ENCODE peak calls at places on chromosomes 1 and 21, in four cellular contexts. One of them, this sample, is unnamed.

GRCh38 chr1:184513966-184514365 is 127.1 kb downstream of the C1orf21 start:
- DNase-seq in activated CD8-positive, alpha-beta T cell treated with anti-CD3 and anti-CD28 coated beads for 36 hours: no peak
- DNase-seq in IMR-90: peak
- DNase-seq in neural progenitor cell: no peak
- DNase-seq in this sample: no peak

GRCh38 chr1:107867422-107867821 is 97.6 kb downstream of the VAV3 start:
- DNase-seq in activated CD8-positive, alpha-beta T cell treated with anti-CD3 and anti-CD28 coated beads for 36 hours: no peak
- DNase-seq in IMR-90: no peak
- DNase-seq in neural progenitor cell: peak
- DNase-seq in this sample: no peak

GRCh38 chr1:245247791-245248789 is 93.3 kb downstream of the KIF26B start:
- DNase-seq in activated CD8-positive, alpha-beta T cell treated with anti-CD3 and anti-CD28 coated beads for 36 hours: no peak
- DNase-seq in IMR-90: no peak
- DNase-seq in neural progenitor cell: no peak
- DNase-seq in this sample: no peak

GRCh38 chr1:18944810-18945209 is 11.7 kb downstream of the IFFO2 start:
- DNase-seq in activated CD8-positive, alpha-beta T cell treated with anti-CD3 and anti-CD28 coated beads for 36 hours: no peak
- DNase-seq in IMR-90: no peak
- DNase-seq in neural progenitor cell: no peak
- DNase-seq in this sample: no peak

GRCh38 chr21:43619856-43620255 is 39.4 kb downstream of the HSF2BP start:
- DNase-seq in activated CD8-positive, alpha-beta T cell treated with anti-CD3 and anti-CD28 coated beads for 36 hours: no peak
- DNase-seq in IMR-90: no peak
- DNase-seq in neural progenitor cell: peak
- DNase-seq in this sample: no peak

GRCh38 chr1:62362952-62363325 is 43.7 kb upstream of the KANK4 start:
- DNase-seq in activated CD8-positive, alpha-beta T cell treated with anti-CD3 and anti-CD28 coated beads for 36 hours: no peak
- DNase-seq in IMR-90: no peak
- DNase-seq in neural progenitor cell: no peak
- DNase-seq in this sample: no peak

GRCh38 chr21:25457411-25457810 is 149.9 kb downstream of the MRPL39 start:
- DNase-seq in activated CD8-positive, alpha-beta T cell treated with anti-CD3 and anti-CD28 coated beads for 36 hours: no peak
- DNase-seq in IMR-90: peak
- DNase-seq in neural progenitor cell: no peak
- DNase-seq in this sample: peak

GRCh38 chr1:38025233-38025632 is 12.7 kb downstream of the UTP11 start:
- DNase-seq in activated CD8-positive, alpha-beta T cell treated with anti-CD3 and anti-CD28 coated beads for 36 hours: no peak
- DNase-seq in IMR-90: no peak
- DNase-seq in neural progenitor cell: no peak
- DNase-seq in this sample: no peak

GRCh38 chr1:37292789-37293188 is 181.6 kb upstream of the ZC3H12A start:
- DNase-seq in activated CD8-positive, alpha-beta T cell treated with anti-CD3 and anti-CD28 coated beads for 36 hours: no peak
- DNase-seq in IMR-90: no peak
- DNase-seq in neural progenitor cell: peak
- DNase-seq in this sample: no peak

GRCh38 chr1:69777423-69777822 is 209.7 kb downstream of the LRRC7 start:
- DNase-seq in activated CD8-positive, alpha-beta T cell treated with anti-CD3 and anti-CD28 coated beads for 36 hours: no peak
- DNase-seq in IMR-90: no peak
- DNase-seq in neural progenitor cell: no peak
- DNase-seq in this sample: no peak

GRCh38 chr1:7526196-7526866 is 244.8 kb upstream of the VAMP3 start:
- DNase-seq in activated CD8-positive, alpha-beta T cell treated with anti-CD3 and anti-CD28 coated beads for 36 hours: no peak
- DNase-seq in IMR-90: no peak
- DNase-seq in neural progenitor cell: no peak
- DNase-seq in this sample: no peak

DNA sequence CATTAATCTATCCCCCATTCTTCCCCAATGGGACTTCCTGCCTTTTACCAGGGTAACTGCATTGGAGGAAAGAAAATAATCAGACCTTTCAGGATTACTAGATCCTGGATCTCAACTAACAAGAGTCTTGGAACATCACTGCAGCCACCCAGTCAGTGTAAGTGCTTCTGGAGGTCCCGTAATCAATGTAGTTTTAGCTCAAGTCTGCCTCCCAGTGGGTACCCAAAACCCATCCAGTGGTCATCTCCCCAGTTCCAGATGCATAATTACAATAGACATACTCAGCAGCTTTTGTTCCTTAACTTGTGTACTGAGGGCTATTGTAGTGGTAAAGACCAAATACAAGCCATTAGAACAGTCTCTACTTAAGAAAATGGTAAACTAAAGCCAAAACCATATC is 319.1 kb downstream of the GPATCH2 start:
- DNase-seq in activated CD8-positive, alpha-beta T cell treated with anti-CD3 and anti-CD28 coated beads for 36 hours: no peak
- DNase-seq in IMR-90: peak
- DNase-seq in neural progenitor cell: peak
- DNase-seq in this sample: no peak
- TF ChIP-seq CTCF in activated CD8-positive, alpha-beta T cell treated with anti-CD3 and anti-CD28 coated beads for 36 hours: no peak
- TF ChIP-seq CTCF in IMR-90: peak
- TF ChIP-seq CTCF in neural progenitor cell: peak
- TF ChIP-seq CTCF in this sample: no peak

GRCh38 chr1:151853411-151853930 is at the start of gene THEM5:
- DNase-seq in activated CD8-positive, alpha-beta T cell treated with anti-CD3 and anti-CD28 coated beads for 36 hours: peak
- DNase-seq in IMR-90: no peak
- DNase-seq in neural progenitor cell: no peak
- DNase-seq in this sample: no peak
- TF ChIP-seq CTCF in activated CD8-positive, alpha-beta T cell treated with anti-CD3 and anti-CD28 coated beads for 36 hours: no peak
- TF ChIP-seq CTCF in IMR-90: no peak
- TF ChIP-seq CTCF in neural progenitor cell: no peak
- TF ChIP-seq CTCF in this sample: no peak

DNA sequence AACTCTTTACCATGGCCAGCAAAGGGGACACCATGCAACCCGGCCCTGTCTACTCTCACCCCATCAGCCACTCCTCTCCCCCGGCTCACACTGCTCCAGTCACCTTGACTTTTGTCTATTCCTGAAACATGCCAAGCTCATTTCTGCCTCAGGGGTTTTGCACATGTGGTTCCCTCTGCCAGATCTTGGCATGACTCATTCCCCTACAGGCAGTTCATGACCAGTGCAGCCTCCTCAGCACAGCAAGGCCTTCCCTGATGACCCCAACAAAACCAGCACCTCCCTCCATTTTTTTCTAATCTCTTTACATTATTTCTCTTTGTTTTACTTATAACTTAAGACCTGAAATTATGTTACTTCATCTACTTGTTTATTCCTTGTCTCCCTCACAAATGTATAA is 58.6 kb upstream of the GJB5 start:
- DNase-seq in activated CD8-positive, alpha-beta T cell treated with anti-CD3 and anti-CD28 coated beads for 36 hours: peak
- DNase-seq in IMR-90: no peak
- DNase-seq in neural progenitor cell: no peak
- DNase-seq in this sample: no peak
- TF ChIP-seq CTCF in activated CD8-positive, alpha-beta T cell treated with anti-CD3 and anti-CD28 coated beads for 36 hours: no peak
- TF ChIP-seq CTCF in IMR-90: no peak
- TF ChIP-seq CTCF in neural progenitor cell: peak
- TF ChIP-seq CTCF in this sample: no peak

DNA sequence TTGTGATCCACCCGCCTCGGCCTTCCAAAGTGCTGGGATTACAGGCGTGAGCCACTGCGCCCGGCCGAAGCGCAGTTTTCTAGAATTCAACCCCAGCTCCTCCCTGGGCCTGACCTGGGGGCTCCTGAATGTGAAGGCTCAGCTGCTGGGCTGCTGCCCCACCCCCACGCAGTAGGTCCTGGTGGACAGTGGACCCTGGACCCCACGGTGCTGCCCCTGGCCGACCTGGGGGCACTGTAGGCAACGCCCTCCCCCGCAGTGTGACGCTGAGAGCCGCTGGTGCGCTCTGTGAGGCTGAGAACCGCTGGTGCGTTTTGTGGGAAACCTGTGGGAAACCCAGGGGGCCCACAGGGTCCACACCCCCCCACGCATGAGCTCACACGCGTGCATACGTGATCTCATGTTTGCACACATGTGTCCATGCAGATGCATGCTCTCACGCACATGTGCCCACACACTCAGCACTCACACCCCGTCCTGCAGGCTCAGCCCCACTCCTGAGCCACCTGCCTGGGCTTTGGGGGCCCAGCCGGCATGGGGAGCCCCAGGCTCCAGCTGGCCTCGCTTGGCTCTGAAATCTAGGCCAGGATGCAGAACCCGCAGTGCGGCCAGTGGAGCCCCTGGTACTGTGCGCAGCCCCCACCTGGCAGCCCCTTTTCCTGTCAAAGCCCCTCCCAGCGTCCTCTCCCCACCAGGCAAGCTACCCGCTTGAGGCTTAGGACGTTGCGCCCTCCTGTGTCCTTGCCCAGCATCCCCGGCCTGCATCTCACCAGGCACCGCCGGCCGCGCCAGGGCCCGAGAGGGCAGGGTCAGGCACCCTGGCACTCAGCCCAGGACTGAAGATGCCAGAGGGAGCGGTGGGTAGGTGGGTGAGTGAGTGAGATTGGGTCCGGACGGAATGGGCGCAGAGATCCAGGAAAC is 67.7 kb downstream of the COL18A1 start:
- DNase-seq in activated CD8-positive, alpha-beta T cell treated with anti-CD3 and anti-CD28 coated beads for 36 hours: no peak
- DNase-seq in IMR-90: no peak
- DNase-seq in neural progenitor cell: no peak
- DNase-seq in this sample: no peak
- TF ChIP-seq CTCF in activated CD8-positive, alpha-beta T cell treated with anti-CD3 and anti-CD28 coated beads for 36 hours: no peak
- TF ChIP-seq CTCF in IMR-90: no peak
- TF ChIP-seq CTCF in neural progenitor cell: no peak
- TF ChIP-seq CTCF in this sample: no peak

GRCh38 chr1:178727014-178727895 is 2.2 kb downstream of the RALGPS2 start:
- DNase-seq in activated CD8-positive, alpha-beta T cell treated with anti-CD3 and anti-CD28 coated beads for 36 hours: no peak
- DNase-seq in IMR-90: no peak
- DNase-seq in neural progenitor cell: peak
- DNase-seq in this sample: no peak

GRCh38 chr1:178724734-178725602 is at the start of gene RALGPS2:
- DNase-seq in activated CD8-positive, alpha-beta T cell treated with anti-CD3 and anti-CD28 coated beads for 36 hours: peak
- DNase-seq in IMR-90: peak
- DNase-seq in neural progenitor cell: peak
- DNase-seq in this sample: peak

GRCh38 chr1:178724386-178724733 is 684 bp upstream of the RALGPS2 start:
- DNase-seq in activated CD8-positive, alpha-beta T cell treated with anti-CD3 and anti-CD28 coated beads for 36 hours: no peak
- DNase-seq in IMR-90: no peak
- DNase-seq in neural progenitor cell: peak
- DNase-seq in this sample: peak

GRCh38 chr1:178726545-178726944 is 1.5 kb downstream of the RALGPS2 start:
- DNase-seq in activated CD8-positive, alpha-beta T cell treated with anti-CD3 and anti-CD28 coated beads for 36 hours: no peak
- DNase-seq in IMR-90: no peak
- DNase-seq in neural progenitor cell: no peak
- DNase-seq in this sample: peak

GRCh38 chr1:178725603-178726517 is 816 bp downstream of the RALGPS2 start:
- DNase-seq in activated CD8-positive, alpha-beta T cell treated with anti-CD3 and anti-CD28 coated beads for 36 hours: peak
- DNase-seq in IMR-90: peak
- DNase-seq in neural progenitor cell: peak
- DNase-seq in this sample: peak
- TF ChIP-seq CTCF in activated CD8-positive, alpha-beta T cell treated with anti-CD3 and anti-CD28 coated beads for 36 hours: no peak
- TF ChIP-seq CTCF in IMR-90: no peak
- TF ChIP-seq CTCF in neural progenitor cell: peak
- TF ChIP-seq CTCF in this sample: peak

GRCh38 chr1:17338706-17339493 is 30.9 kb downstream of the PADI4 start:
- DNase-seq in activated CD8-positive, alpha-beta T cell treated with anti-CD3 and anti-CD28 coated beads for 36 hours: no peak
- DNase-seq in IMR-90: no peak
- DNase-seq in neural progenitor cell: no peak
- DNase-seq in this sample: no peak
- TF ChIP-seq CTCF in activated CD8-positive, alpha-beta T cell treated with anti-CD3 and anti-CD28 coated beads for 36 hours: no peak
- TF ChIP-seq CTCF in IMR-90: no peak
- TF ChIP-seq CTCF in neural progenitor cell: peak
- TF ChIP-seq CTCF in this sample: no peak

GRCh38 chr21:45442276-45442675 is 37.3 kb downstream of the COL18A1 start:
- DNase-seq in activated CD8-positive, alpha-beta T cell treated with anti-CD3 and anti-CD28 coated beads for 36 hours: no peak
- DNase-seq in IMR-90: no peak
- DNase-seq in neural progenitor cell: no peak
- DNase-seq in this sample: no peak

GRCh38 chr21:45441431-45442255 is 36.7 kb downstream of the COL18A1 start:
- DNase-seq in activated CD8-positive, alpha-beta T cell treated with anti-CD3 and anti-CD28 coated beads for 36 hours: no peak
- DNase-seq in IMR-90: no peak
- DNase-seq in neural progenitor cell: no peak
- DNase-seq in this sample: no peak

GRCh38 chr21:45444385-45444784 is 39.4 kb downstream of the COL18A1 start:
- DNase-seq in activated CD8-positive, alpha-beta T cell treated with anti-CD3 and anti-CD28 coated beads for 36 hours: no peak
- DNase-seq in IMR-90: no peak
- DNase-seq in neural progenitor cell: no peak
- DNase-seq in this sample: no peak

GRCh38 chr21:45445369-45445768 is 40.4 kb downstream of the COL18A1 start:
- DNase-seq in activated CD8-positive, alpha-beta T cell treated with anti-CD3 and anti-CD28 coated beads for 36 hours: no peak
- DNase-seq in IMR-90: no peak
- DNase-seq in neural progenitor cell: no peak
- DNase-seq in this sample: no peak

GRCh38 chr21:45443595-45444181 is 38.7 kb downstream of the COL18A1 start:
- DNase-seq in activated CD8-positive, alpha-beta T cell treated with anti-CD3 and anti-CD28 coated beads for 36 hours: peak
- DNase-seq in IMR-90: no peak
- DNase-seq in neural progenitor cell: no peak
- DNase-seq in this sample: no peak
- TF ChIP-seq CTCF in activated CD8-positive, alpha-beta T cell treated with anti-CD3 and anti-CD28 coated beads for 36 hours: no peak
- TF ChIP-seq CTCF in IMR-90: peak
- TF ChIP-seq CTCF in neural progenitor cell: no peak
- TF ChIP-seq CTCF in this sample: no peak